ENCODE peak calls at places on chromosome 1, in seven cellular contexts. V is tibial nerve, Y is NB4, O is suprapubic skin, R is spleen, M is adrenal gland, S is IMR-90. Q is an unnamed sample.

GRCh38 chr1:156551866-156552265 is 20.5 kb downstream of the IQGAP3 start:
- DNase-seq in V (no peak), Y (peak; percentile 66), O (no peak), R (no peak), M (no peak), S (peak; percentile 19), Q (peak; percentile 86)

GRCh38 chr1:214458541-214458940 is 92.9 kb downstream of the PTPN14 start:
- DNase-seq in V (no peak), Y (no peak), O (no peak), R (no peak), M (no peak), S (no peak), Q (no peak)

GRCh38 chr1:81679972-81680371 is 120.8 kb upstream of the ADGRL2 start:
- DNase-seq in V (no peak), Y (peak; percentile 34), O (no peak), R (no peak), M (no peak), S (peak; percentile 45), Q (no peak)

GRCh38 chr1:67489643-67490042 is 59.4 kb upstream of the SERBP1 start:
- DNase-seq in V (no peak), Y (peak; percentile 27), O (no peak), R (no peak), M (no peak), S (peak; percentile 15), Q (no peak)

GRCh38 chr1:206486995-206487788 is 16.9 kb downstream of the IKBKE start:
- DNase-seq in V (no peak), Y (no peak), O (no peak), R (peak; percentile 47), M (no peak), S (no peak), Q (no peak)

GRCh38 chr1:144101397-144102050 is 129.7 kb upstream of the FAM72C start:
- DNase-seq in V (peak; percentile 16), Y (no peak), O (peak; percentile 91), R (peak; percentile 84), M (peak; percentile 26), S (no peak), Q (no peak)

GRCh38 chr1:31955917-31956736 is 18.0 kb upstream of the PTP4A2 start:
- DNase-seq in V (peak; percentile 65), Y (peak; percentile 94), O (peak; percentile 91), R (peak; percentile 88), M (peak; percentile 84), S (peak; percentile 100), Q (peak; percentile 67)

GRCh38 chr1:215543191-215543606 is 23.9 kb upstream of the KCTD3 start:
- DNase-seq in V (no peak), Y (peak; percentile 81), O (no peak), R (no peak), M (peak; percentile 53), S (peak; percentile 72), Q (no peak)

GRCh38 chr1:109876617-109877319 is 33.9 kb upstream of the CSF1 start:
- DNase-seq in V (no peak), Y (no peak), O (no peak), R (no peak), M (no peak), S (peak; percentile 38), Q (no peak)

GRCh38 chr1:30277415-30277814 is 446.0 kb downstream of the MATN1 start:
- DNase-seq in V (no peak), Y (no peak), O (no peak), R (no peak), M (no peak), S (no peak), Q (no peak)

GRCh38 chr1:28301368-28302174 is 27.3 kb upstream of the MED18 start:
- DNase-seq in V (no peak), Y (no peak), O (no peak), R (no peak), M (no peak), S (no peak), Q (no peak)

GRCh38 chr1:34235594-34235993 is 58.9 kb downstream of the C1orf94 start:
- DNase-seq in V (no peak), Y (no peak), O (no peak), R (no peak), M (no peak), S (no peak), Q (no peak)

GRCh38 chr1:16249838-16250241 is 12.9 kb upstream of the CPLANE2 start:
- DNase-seq in V (peak; percentile 55), Y (no peak), O (peak; percentile 82), R (no peak), M (peak; percentile 40), S (peak; percentile 76), Q (no peak)

GRCh38 chr1:116431870-116432500 is 58.9 kb downstream of the ATP1A1 start:
- DNase-seq in V (no peak), Y (no peak), O (no peak), R (no peak), M (no peak), S (no peak), Q (no peak)

GRCh38 chr1:116435806-116436486 is 62.9 kb downstream of the ATP1A1 start:
- DNase-seq in V (no peak), Y (no peak), O (no peak), R (no peak), M (no peak), S (no peak), Q (no peak)

GRCh38 chr1:116432655-116433282 is 59.7 kb downstream of the ATP1A1 start:
- DNase-seq in V (no peak), Y (no peak), O (no peak), R (no peak), M (no peak), S (no peak), Q (no peak)

GRCh38 chr1:116434849-116435248 is 61.8 kb downstream of the ATP1A1 start:
- DNase-seq in V (no peak), Y (no peak), O (no peak), R (no peak), M (no peak), S (no peak), Q (no peak)

DNA sequence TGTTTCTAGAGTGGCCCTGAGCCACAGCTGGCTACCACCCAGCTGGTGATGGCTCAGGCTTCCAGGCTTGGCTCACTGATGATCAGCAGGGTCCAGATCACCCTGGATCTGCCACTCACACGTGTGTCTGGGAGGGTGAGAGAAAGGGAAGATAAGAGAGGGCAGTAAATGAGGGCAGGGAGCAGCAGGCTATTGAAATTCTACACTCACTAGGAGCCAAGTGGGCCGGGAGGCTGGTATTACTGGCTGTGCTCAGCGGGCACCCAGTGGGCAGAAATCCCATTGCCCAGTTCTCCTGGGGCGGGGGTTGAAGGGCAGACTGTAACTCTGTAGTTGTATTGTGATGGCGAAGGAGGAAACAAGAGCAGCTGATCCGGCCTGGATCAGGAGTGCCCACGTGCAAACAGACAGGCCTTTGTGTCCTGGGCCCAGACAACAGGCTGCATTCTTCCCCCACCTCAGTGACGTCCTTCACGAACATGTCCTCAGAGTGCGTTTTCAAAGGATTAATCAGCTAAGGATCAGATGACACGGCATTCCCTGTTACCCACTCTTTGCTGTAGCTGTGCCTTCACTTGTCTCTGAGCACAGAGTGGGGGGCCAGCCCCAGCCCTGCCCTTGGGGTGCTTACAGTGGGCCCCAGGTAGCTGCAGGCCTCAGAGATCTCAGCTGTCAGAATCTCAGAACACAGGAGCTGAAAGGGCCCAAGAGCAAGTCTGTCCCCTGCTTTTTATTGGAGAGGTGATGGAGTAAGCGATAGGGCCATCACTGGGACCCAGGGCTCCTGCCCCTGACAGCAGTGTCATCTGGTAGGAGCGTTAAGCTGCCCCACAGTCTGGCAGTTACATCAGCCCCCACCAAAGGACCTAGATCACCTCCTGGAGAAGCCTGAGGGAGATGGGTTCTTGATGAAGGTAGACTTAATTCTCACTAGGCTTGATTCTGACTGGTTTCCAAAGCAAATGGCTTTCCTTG is 60.5 kb downstream of the ATP1A1 start:
- DNase-seq in V (no peak), Y (no peak), O (no peak), R (no peak), M (no peak), S (peak; percentile 59), Q (no peak)
- TF ChIP-seq POLR2A in V (peak; percentile 36), Y (no peak), O (no peak), R (no peak), M (no peak), S (no peak), Q (no peak)

GRCh38 chr1:70205437-70206118 is at the start of gene LRRC40:
- DNase-seq in V (peak; percentile 85), Y (peak; percentile 96), O (peak; percentile 97), R (peak; percentile 100), M (peak; percentile 96), S (peak; percentile 94), Q (peak; percentile 77)
- TF ChIP-seq POLR2A in V (peak; percentile 74), Y (peak; percentile 67), O (peak; percentile 60), R (peak; percentile 43), M (peak; percentile 58), S (peak; percentile 89), Q (peak; percentile 51)

GRCh38 chr1:151455966-151456365 is 3.3 kb downstream of the POGZ start:
- DNase-seq in V (no peak), Y (no peak), O (no peak), R (no peak), M (no peak), S (no peak), Q (no peak)

GRCh38 chr1:151461694-151462093 is 2.4 kb upstream of the POGZ start:
- DNase-seq in V (no peak), Y (peak; percentile 12), O (no peak), R (no peak), M (no peak), S (no peak), Q (no peak)

GRCh38 chr1:151459331-151460046 is at the start of gene POGZ:
- DNase-seq in V (peak; percentile 90), Y (peak; percentile 96), O (peak; percentile 98), R (peak; percentile 97), M (peak; percentile 96), S (peak; percentile 98), Q (peak; percentile 99)

GRCh38 chr1:151457911-151458882 is 1.1 kb downstream of the POGZ start:
- DNase-seq in V (peak; percentile 34), Y (peak; percentile 81), O (no peak), R (peak; percentile 92), M (peak; percentile 74), S (peak; percentile 87), Q (peak; percentile 89)

DNA sequence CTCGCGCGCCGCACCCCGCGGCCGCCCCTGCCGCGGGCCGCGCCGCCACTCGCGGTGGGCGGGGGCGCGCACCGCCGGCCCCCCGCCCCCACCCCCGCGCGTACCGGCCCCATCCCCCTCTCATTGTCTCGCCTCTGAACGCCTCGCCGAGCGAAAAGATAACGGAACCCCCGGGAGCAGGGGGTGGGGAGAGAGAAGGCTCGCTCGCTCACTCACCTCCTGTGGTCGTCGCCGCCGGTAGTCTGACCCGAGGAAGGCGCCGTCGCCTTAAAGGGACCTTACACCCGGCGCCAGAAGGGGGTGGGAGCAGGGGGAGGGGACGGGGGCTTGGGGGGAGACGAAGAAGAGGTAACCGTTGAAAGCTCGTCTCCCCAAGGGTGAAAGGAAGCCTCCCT is 361 bp downstream of the POGZ start:
- DNase-seq in V (peak; percentile 29), Y (peak; percentile 79), O (peak; percentile 84), R (peak; percentile 91), M (peak; percentile 75), S (peak; percentile 63), Q (peak; percentile 85)
- TF ChIP-seq POLR2A in V (no peak), Y (no peak), O (no peak), R (no peak), M (no peak), S (peak; percentile 71), Q (peak; percentile 70)

DNA sequence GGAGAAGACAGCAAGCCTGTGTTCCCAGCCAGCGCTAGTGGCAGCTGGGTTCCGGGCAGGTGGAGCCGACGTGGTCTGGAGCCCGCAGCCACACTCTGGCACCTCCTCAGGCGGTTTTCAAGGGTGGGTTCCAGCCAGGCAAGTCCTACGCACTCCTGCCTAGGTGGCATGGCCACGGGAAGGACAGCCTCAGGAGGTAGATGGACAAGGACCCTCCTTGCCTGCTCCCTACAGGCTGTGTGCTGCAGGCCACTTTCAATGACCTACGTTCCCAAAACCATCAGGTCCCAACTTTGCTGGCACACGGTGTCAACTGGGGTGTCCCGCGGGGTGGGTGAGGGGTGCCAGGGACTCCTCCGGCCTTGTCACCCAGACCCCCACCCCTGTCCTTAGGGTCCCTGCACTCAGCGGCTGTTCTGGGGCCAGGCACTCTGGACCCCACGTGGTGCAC is 6.7 kb upstream of the PTGER3 start:
- DNase-seq in V (no peak), Y (peak; percentile 13), O (peak; percentile 71), R (peak; percentile 76), M (no peak), S (no peak), Q (no peak)
- TF ChIP-seq POLR2A in V (no peak), Y (no peak), O (no peak), R (no peak), M (no peak), S (no peak), Q (no peak)